ENCODE peak calls at places on chromosomes 4 and X, in six cellular contexts. I is heart left ventricle, V is non-pigmented ciliary epithelial cell, L is NCI-H2029, W is GM20000, U is amygdala. N is an unnamed sample.

GRCh38 chrX:49101629-49101984 is 21.9 kb upstream of the WDR45 start:
- DNase-seq in I (no peak), V (no peak), L (no peak), W (no peak), U (no peak), N (no peak)

GRCh38 chr4:27668001-27668400 is 807.4 kb downstream of the STIM2 start:
- DNase-seq in I (no peak), V (no peak), L (no peak), W (no peak), U (no peak), N (no peak)

GRCh38 chr4:76758290-76758882 is 139.6 kb downstream of the SOWAHB start:
- DNase-seq in I (no peak), V (no peak), L (peak; percentile 46), W (peak; percentile 51), U (no peak), N (no peak)

GRCh38 chr4:77699731-77700210 is 94.2 kb downstream of the CXCL13 start:
- DNase-seq in I (no peak), V (peak; percentile 80), L (no peak), W (no peak), U (no peak), N (no peak)

GRCh38 chrX:129665916-129666644 is 11.3 kb upstream of the APLN start:
- DNase-seq in I (no peak), V (peak; percentile 28), L (no peak), W (no peak), U (no peak), N (no peak)

GRCh38 chrX:149120459-149120858 is 384.6 kb downstream of the IDS start:
- DNase-seq in I (no peak), V (no peak), L (no peak), W (no peak), U (no peak), N (no peak)

GRCh38 chr4:121155893-121156292 is 8.2 kb downstream of the TNIP3 start:
- DNase-seq in I (no peak), V (peak; percentile 67), L (no peak), W (no peak), U (no peak), N (no peak)

GRCh38 chr4:1991087-1991486 is 17.7 kb downstream of the NELFA start:
- DNase-seq in I (no peak), V (no peak), L (no peak), W (no peak), U (no peak), N (no peak)

GRCh38 chr4:7120341-7120740 is 52.5 kb upstream of the GRPEL1 start:
- DNase-seq in I (no peak), V (no peak), L (no peak), W (no peak), U (no peak), N (no peak)

GRCh38 chr4:1795304-1796195 is 2.5 kb downstream of the FGFR3 start:
- DNase-seq in I (no peak), V (no peak), L (no peak), W (no peak), U (no peak), N (no peak)

GRCh38 chr4:108492816-108493595 is 127.4 kb upstream of the RPL34 start:
- DNase-seq in I (no peak), V (peak; percentile 1), L (no peak), W (no peak), U (no peak), N (no peak)

GRCh38 chrX:111164728-111165127 is 68.7 kb downstream of the PAK3 start:
- DNase-seq in I (no peak), V (no peak), L (no peak), W (no peak), U (no peak), N (no peak)

GRCh38 chrX:111445485-111445884 is 33.5 kb upstream of the DCX start:
- DNase-seq in I (no peak), V (no peak), L (peak; percentile 1), W (peak; percentile 2), U (no peak), N (no peak)

GRCh38 chr4:108814327-108814726 is 51.5 kb upstream of the ETNPPL start:
- DNase-seq in I (no peak), V (no peak), L (no peak), W (no peak), U (no peak), N (no peak)

GRCh38 chr4:52684896-52685295 is 25.8 kb upstream of the USP46 start:
- DNase-seq in I (no peak), V (no peak), L (no peak), W (no peak), U (no peak), N (no peak)

GRCh38 chr4:41839945-41840854 is 91.7 kb upstream of the PHOX2B start:
- DNase-seq in I (no peak), V (no peak), L (no peak), W (peak; percentile 12), U (no peak), N (no peak)

GRCh38 chr4:89254847-89255246 is 52.8 kb downstream of the GPRIN3 start:
- DNase-seq in I (no peak), V (peak; percentile 6), L (no peak), W (peak; percentile 42), U (no peak), N (no peak)

GRCh38 chr4:119825696-119826095 is 197.1 kb upstream of the PDE5A start:
- DNase-seq in I (no peak), V (no peak), L (no peak), W (no peak), U (no peak), N (no peak)

GRCh38 chr4:38728651-38729141 is 54.1 kb downstream of the TLR10 start:
- DNase-seq in I (no peak), V (no peak), L (peak; percentile 79), W (no peak), U (no peak), N (no peak)

GRCh38 chrX:149633511-149633910 is 1.9 kb upstream of the TMEM185A start:
- DNase-seq in I (no peak), V (no peak), L (no peak), W (no peak), U (no peak), N (no peak)